ENCODE peak calls at places on chromosome 9, in eight cellular contexts. P is ascending aorta, F is GM23338, Z is psoas muscle, T is sigmoid colon, R is endothelial cell of umbilical vein, D is PC-3, O is tibial artery. H is an unnamed sample.

GRCh38 chr9:13759624-13760023 is 480.1 kb upstream of the MPDZ start:
- DNase-seq in F (no peak), O (no peak), T (no peak), D (no peak), R (no peak), Z (no peak), P (no peak), H (no peak)

GRCh38 chr9:87816041-87816440 is 66.6 kb upstream of the SPATA31E1 start:
- DNase-seq in R (peak; percentile 22), O (no peak), D (no peak), P (no peak), F (no peak), Z (no peak), T (no peak), H (no peak)

GRCh38 chr9:75950983-75951382 is 60.5 kb downstream of the PCSK5 start:
- DNase-seq in D (no peak), O (no peak), T (no peak), Z (no peak), F (no peak), R (peak; percentile 11), P (no peak), H (peak; percentile 35)

GRCh38 chr9:23088932-23089364 is 642.3 kb downstream of the DMRTA1 start:
- DNase-seq in D (peak; percentile 52), F (peak; percentile 74), O (no peak), P (no peak), R (peak; percentile 26), Z (no peak), T (no peak), H (no peak)

GRCh38 chr9:113298924-113299770 is 4.0 kb downstream of the RNF183 start:
- DNase-seq in F (no peak), P (no peak), T (no peak), D (no peak), R (no peak), Z (no peak), O (no peak), H (no peak)

GRCh38 chr9:111438576-111439235 is 45.5 kb downstream of the ECPAS start:
- DNase-seq in D (no peak), Z (no peak), R (peak; percentile 15), O (no peak), T (no peak), F (no peak), P (no peak), H (peak; percentile 35)

GRCh38 chr9:136484153-136485048 is 1.6 kb upstream of the SEC16A start:
- DNase-seq in T (peak; percentile 79), D (peak; percentile 69), O (peak; percentile 77), F (no peak), R (no peak), P (no peak), Z (no peak), H (no peak)

GRCh38 chr9:30758726-30759446 is 1625.6 kb upstream of the ACO1 start:
- DNase-seq in P (no peak), D (no peak), F (no peak), O (peak; percentile 39), Z (peak; percentile 35), T (peak; percentile 60), R (no peak), H (no peak)

GRCh38 chr9:121302341-121302740 is 34.4 kb downstream of the GSN start:
- DNase-seq in D (no peak), Z (peak; percentile 42), R (no peak), T (peak; percentile 66), O (peak; percentile 65), F (no peak), P (peak; percentile 5), H (no peak)

GRCh38 chr9:121303456-121304451 is 35.8 kb downstream of the GSN start:
- DNase-seq in D (no peak), Z (peak; percentile 71), O (peak; percentile 57), T (peak; percentile 63), F (no peak), P (peak; percentile 2), R (no peak), H (no peak)

GRCh38 chr9:121302786-121303185 is 34.8 kb downstream of the GSN start:
- DNase-seq in O (peak; percentile 59), D (no peak), P (peak; percentile 6), F (no peak), Z (peak; percentile 22), R (no peak), T (peak; percentile 50), H (no peak)

GRCh38 chr9:121300283-121301119 is 32.5 kb downstream of the GSN start:
- DNase-seq in P (no peak), T (peak; percentile 58), R (no peak), D (no peak), F (no peak), O (peak; percentile 59), Z (peak; percentile 38), H (no peak)

DNA sequence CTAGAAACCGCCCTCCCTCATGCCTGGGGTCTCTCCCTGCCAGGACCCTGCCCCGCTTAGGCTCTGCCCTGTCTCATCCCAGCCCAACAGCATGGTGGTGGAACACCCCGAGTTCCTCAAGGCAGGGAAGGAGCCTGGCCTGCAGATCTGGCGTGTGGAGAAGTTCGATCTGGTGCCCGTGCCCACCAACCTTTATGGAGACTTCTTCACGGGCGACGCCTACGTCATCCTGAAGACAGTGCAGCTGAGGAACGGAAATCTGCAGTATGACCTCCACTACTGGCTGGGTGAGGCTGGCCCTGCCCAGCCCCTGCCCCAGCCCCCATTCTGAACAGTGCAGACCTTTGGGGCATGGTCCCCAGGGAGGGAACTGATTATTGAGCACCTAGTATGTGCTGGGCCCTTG is 33.9 kb downstream of the GSN start:
- DNase-seq in O (peak; percentile 62), R (no peak), P (no peak), D (no peak), F (no peak), T (peak; percentile 61), Z (peak; percentile 42), H (no peak)
- H3K27ac ChIP-seq in O (peak overlapping the region; percentile 92), R (no peak overlapping the region), P (peak overlapping the region; percentile 99), D (no peak overlapping the region), F (no peak overlapping the region), T (peak overlapping the region; percentile 99), Z (no peak overlapping the region), H (no peak overlapping the region)

DNA sequence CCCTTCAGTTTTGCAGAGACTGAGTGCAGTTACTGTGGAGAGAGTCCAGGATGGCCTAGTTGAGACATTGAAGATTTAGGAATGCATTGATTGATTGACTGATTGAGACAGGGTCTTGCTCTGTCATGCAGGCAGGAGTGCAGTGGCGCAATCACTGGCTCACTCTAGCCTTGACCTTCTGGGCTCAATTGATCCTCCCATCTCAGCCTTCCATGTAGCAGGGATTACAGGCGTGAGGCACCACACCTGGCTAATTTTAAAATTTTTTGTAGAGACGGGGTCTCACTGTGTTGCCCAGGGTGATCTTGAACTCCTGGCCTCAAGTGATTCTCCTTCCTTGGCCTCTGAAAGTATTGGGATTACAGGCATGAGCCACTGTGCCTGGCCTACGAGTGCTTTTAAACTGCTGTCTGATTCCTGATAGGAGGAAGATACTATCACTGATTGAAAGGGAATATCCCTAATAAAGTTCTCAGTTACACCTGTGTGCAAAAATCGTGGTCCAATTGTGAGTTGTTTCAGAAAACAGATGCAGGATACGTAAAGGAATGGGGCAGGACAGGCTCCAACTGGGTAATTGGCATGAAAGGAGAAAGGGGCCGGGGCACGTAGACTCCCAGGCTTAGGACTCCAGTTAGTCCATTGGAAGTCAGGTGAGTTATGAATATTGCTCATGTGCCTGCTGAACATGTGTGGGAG is 87.5 kb downstream of the KDM4C start:
- DNase-seq in O (no peak), F (no peak), D (no peak), T (no peak), Z (no peak), P (no peak), R (no peak), H (no peak)
- H3K36me3 ChIP-seq in O (peaks cover 8% of the 10 kb centered on the region), F (peaks cover 7% of the 10 kb centered on the region), D (no peaks in the 10 kb centered on the region), T (no peaks in the 10 kb centered on the region), Z (peaks cover 9% of the 10 kb centered on the region), P (peaks cover 6% of the 10 kb centered on the region), R (no peaks in the 10 kb centered on the region), H (no peaks in the 10 kb centered on the region)

GRCh38 chr9:2824564-2824963 is 19.3 kb downstream of the PUM3 start:
- DNase-seq in P (no peak), T (no peak), Z (no peak), D (no peak), O (no peak), F (peak; percentile 77), R (no peak), H (no peak)
- TF ChIP-seq CTCF in P (no peak), T (no peak), Z (no peak), D (no peak), O (no peak), F (peak; percentile 84), R (no peak), H (peak; percentile 55)

DNA sequence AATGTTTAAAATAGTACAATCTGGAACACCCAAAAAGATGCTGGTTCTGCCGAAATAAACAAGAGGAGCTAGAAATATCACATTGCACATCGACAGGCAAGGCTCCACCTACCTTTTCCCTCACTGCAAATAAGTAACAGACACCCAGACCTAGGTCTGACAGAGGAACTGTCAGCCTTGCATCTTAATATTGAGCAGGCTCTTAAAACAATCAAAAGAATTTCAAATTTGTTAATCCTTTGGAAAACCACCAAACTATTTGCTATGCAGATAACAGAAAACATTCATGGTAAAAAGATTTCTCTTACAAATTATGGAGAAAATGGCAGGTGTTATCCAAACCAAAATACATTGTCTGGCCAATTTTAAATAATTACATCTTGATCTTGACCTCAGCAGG is 71.3 kb downstream of the FRMD3 start:
- DNase-seq in F (no peak), Z (no peak), R (no peak), O (no peak), P (no peak), T (no peak), D (no peak), H (no peak)
- H3K27ac ChIP-seq in F (peak overlapping the region; percentile 43), Z (no peak overlapping the region), R (no peak overlapping the region), O (no peak overlapping the region), P (no peak overlapping the region), T (no peak overlapping the region), D (no peak overlapping the region), H (no peak overlapping the region)

GRCh38 chr9:93022721-93023520 is 35.6 kb upstream of the SUSD3 start:
- DNase-seq in D (no peak), T (no peak), R (no peak), P (no peak), F (no peak), Z (no peak), O (no peak), H (no peak)

GRCh38 chr9:93020151-93020550 is 38.4 kb upstream of the SUSD3 start:
- DNase-seq in D (no peak), Z (no peak), F (no peak), O (peak; percentile 44), R (no peak), T (peak; percentile 43), P (no peak), H (no peak)

GRCh38 chr9:93022066-93022465 is 36.4 kb upstream of the SUSD3 start:
- DNase-seq in R (no peak), O (no peak), P (no peak), D (no peak), Z (no peak), F (no peak), T (no peak), H (no peak)

GRCh38 chr9:93023521-93023815 is 35.0 kb upstream of the SUSD3 start:
- DNase-seq in D (no peak), F (no peak), Z (no peak), O (no peak), T (no peak), P (no peak), R (no peak), H (no peak)

GRCh38 chr9:93020785-93021670 is 37.5 kb upstream of the SUSD3 start:
- DNase-seq in O (peak; percentile 59), D (no peak), F (no peak), T (peak; percentile 48), Z (no peak), P (no peak), R (no peak), H (no peak)
- H3K36me3 ChIP-seq in O (no peaks in the 10 kb centered on the region), D (no peaks in the 10 kb centered on the region), F (no peaks in the 10 kb centered on the region), T (no peaks in the 10 kb centered on the region), Z (no peaks in the 10 kb centered on the region), P (no peaks in the 10 kb centered on the region), R (no peaks in the 10 kb centered on the region), H (no peaks in the 10 kb centered on the region)

GRCh38 chr9:33676746-33677505 is 118.4 kb upstream of the PRSS3 start:
- DNase-seq in F (peak; percentile 65), T (peak; percentile 64), P (no peak), D (peak; percentile 25), O (peak; percentile 65), R (peak; percentile 24), Z (peak; percentile 59), H (no peak)
- TF ChIP-seq CTCF in F (no peak), T (no peak), P (no peak), D (no peak), O (no peak), R (no peak), Z (no peak), H (no peak)